ENCODE peak calls at places on chromosomes 6 and 20, in six cellular contexts. R, E, K, I, A and W are unnamed samples.

GRCh38 chr6:163525926-163526325 is 111.4 kb downstream of the QKI start:
- DNase-seq in K (no peak), A (peak; percentile 15), R (no peak), I (no peak), E (no peak), W (no peak)

GRCh38 chr6:4085329-4085695 is 6.4 kb upstream of the FAM217A start:
- DNase-seq in I (no peak), K (no peak), R (no peak), E (no peak), A (no peak), W (no peak)

GRCh38 chr20:32789896-32790750 is 27.9 kb downstream of the DNMT3B start:
- DNase-seq in R (peak; percentile 77), I (peak; percentile 12), A (peak; percentile 57), E (peak; percentile 49), K (no peak), W (peak; percentile 60)

GRCh38 chr6:157223021-157223430 is 100.3 kb downstream of the TMEM242 start:
- DNase-seq in A (no peak), I (no peak), R (no peak), K (no peak), E (no peak), W (no peak)

GRCh38 chr6:73030257-73030656 is 195.0 kb downstream of the KHDC1L start:
- DNase-seq in A (no peak), I (no peak), E (no peak), R (no peak), K (no peak), W (no peak)

GRCh38 chr20:44572551-44573500 is 9.6 kb upstream of the PKIG start:
- DNase-seq in K (peak; percentile 83), R (no peak), E (no peak), A (peak; percentile 50), I (no peak), W (no peak)

GRCh38 chr6:78954740-78955139 is 87.4 kb downstream of the IRAK1BP1 start:
- DNase-seq in K (no peak), A (no peak), E (no peak), R (no peak), I (no peak), W (no peak)

GRCh38 chr20:53454675-53455276 is 138.9 kb downstream of the ZNF217 start:
- DNase-seq in E (no peak), K (no peak), R (no peak), A (no peak), I (no peak), W (no peak)

GRCh38 chr6:112307707-112308106 is 39.4 kb upstream of the RFPL4B start:
- DNase-seq in I (no peak), A (peak; percentile 54), K (no peak), R (no peak), E (no peak), W (no peak)

GRCh38 chr20:54622338-54623280 is 147.2 kb downstream of the DOK5 start:
- DNase-seq in K (no peak), E (no peak), A (no peak), I (no peak), R (no peak), W (no peak)

GRCh38 chr20:22346716-22347115 is 237.7 kb downstream of the FOXA2 start:
- DNase-seq in R (no peak), E (no peak), A (no peak), K (peak; percentile 12), I (no peak), W (no peak)

GRCh38 chr20:7806831-7807230 is 133.4 kb downstream of the HAO1 start:
- DNase-seq in R (no peak), E (no peak), A (no peak), K (no peak), I (no peak), W (no peak)

GRCh38 chr6:35275417-35275816 is 15.9 kb downstream of the ZNF76 start:
- DNase-seq in A (no peak), K (no peak), R (no peak), E (no peak), I (no peak), W (no peak)

GRCh38 chr6:36195471-36196048 is 984 bp upstream of the BRPF3 start:
- DNase-seq in R (no peak), E (no peak), I (no peak), A (no peak), K (no peak), W (no peak)

GRCh38 chr6:104953410-104953953 is 3.4 kb upstream of the LIN28B start:
- DNase-seq in R (peak; percentile 87), A (no peak), I (no peak), K (no peak), E (no peak), W (no peak)

GRCh38 chr6:168541307-168541706 is 100.3 kb downstream of the SMOC2 start:
- DNase-seq in R (no peak), A (no peak), K (no peak), I (no peak), E (no peak), W (no peak)

GRCh38 chr6:83536034-83536646 is 23.8 kb downstream of the PRSS35 start:
- DNase-seq in R (peak; percentile 72), E (no peak), I (peak; percentile 5), A (peak; percentile 39), K (no peak), W (peak; percentile 11)

GRCh38 chr6:33694401-33694931 is 17.0 kb downstream of the UQCC2 start:
- DNase-seq in K (peak; percentile 45), R (no peak), A (no peak), E (peak; percentile 69), I (no peak), W (peak; percentile 63)